ENCODE peak calls at places on chromosome 16, in four cellular contexts. One of them, this sample, is unnamed.

GRCh38 chr16:89410794-89411309 is 79.5 kb downstream of the ANKRD11 start:
- DNase-seq in NCI-H460: no peak
- DNase-seq in left ventricle myocardium superior: peak
- DNase-seq in posterior cingulate gyrus: peak
- DNase-seq in this sample: no peak

GRCh38 chr16:73289232-73289631 is 241.3 kb upstream of the ZFHX3 start:
- DNase-seq in NCI-H460: no peak
- DNase-seq in left ventricle myocardium superior: no peak
- DNase-seq in posterior cingulate gyrus: no peak
- DNase-seq in this sample: no peak

GRCh38 chr16:15597135-15597534 is 45.8 kb downstream of the MARF1 start:
- DNase-seq in NCI-H460: no peak
- DNase-seq in left ventricle myocardium superior: no peak
- DNase-seq in posterior cingulate gyrus: no peak
- DNase-seq in this sample: no peak

GRCh38 chr16:70162041-70162451 is 11.5 kb upstream of the CLEC18C start:
- DNase-seq in NCI-H460: peak
- DNase-seq in left ventricle myocardium superior: no peak
- DNase-seq in posterior cingulate gyrus: no peak
- DNase-seq in this sample: peak

GRCh38 chr16:87303431-87303930 is 13.7 kb downstream of the C16orf95 start:
- DNase-seq in NCI-H460: no peak
- DNase-seq in left ventricle myocardium superior: no peak
- DNase-seq in posterior cingulate gyrus: no peak
- DNase-seq in this sample: no peak

GRCh38 chr16:31064882-31065461 is 9.1 kb downstream of the ZNF668 start:
- DNase-seq in NCI-H460: peak
- DNase-seq in left ventricle myocardium superior: peak
- DNase-seq in posterior cingulate gyrus: no peak
- DNase-seq in this sample: no peak

GRCh38 chr16:31467151-31467550 is 4.8 kb upstream of the TGFB1I1 start:
- DNase-seq in NCI-H460: no peak
- DNase-seq in left ventricle myocardium superior: no peak
- DNase-seq in posterior cingulate gyrus: no peak
- DNase-seq in this sample: no peak

GRCh38 chr16:67458121-67458641 is 22.8 kb downstream of the ATP6V0D1 start:
- DNase-seq in NCI-H460: no peak
- DNase-seq in left ventricle myocardium superior: peak
- DNase-seq in posterior cingulate gyrus: no peak
- DNase-seq in this sample: no peak

GRCh38 chr16:52407778-52408177 is 139.2 kb downstream of the TOX3 start:
- DNase-seq in NCI-H460: no peak
- DNase-seq in left ventricle myocardium superior: no peak
- DNase-seq in posterior cingulate gyrus: no peak
- DNase-seq in this sample: no peak

GRCh38 chr16:82082097-82082496 is 47.0 kb downstream of the HSD17B2 start:
- DNase-seq in NCI-H460: no peak
- DNase-seq in left ventricle myocardium superior: no peak
- DNase-seq in posterior cingulate gyrus: no peak
- DNase-seq in this sample: no peak